ENCODE peak calls at places on chromosome 12, in five cellular contexts. One of them, this sample, is unnamed.

GRCh38 chr12:50057000-50057841 is at the start of gene ASIC1:
- DNase-seq in tibial nerve: peak
- DNase-seq in HS-5: no peak
- DNase-seq in activated T-helper 1 cell treated with Interleukin-2 at 50 U/mL for 16 hours: peak
- DNase-seq in iris pigment epithelial cell: peak
- DNase-seq in this sample: no peak

GRCh38 chr12:89840162-89840922 is 131.7 kb upstream of the ATP2B1 start:
- DNase-seq in activated T-helper 1 cell treated with Interleukin-2 at 50 U/mL for 16 hours: no peak
- DNase-seq in tibial nerve: no peak
- DNase-seq in HS-5: no peak
- DNase-seq in iris pigment epithelial cell: peak
- DNase-seq in this sample: no peak

GRCh38 chr12:112962561-112962960 is 15.8 kb upstream of the OAS2 start:
- DNase-seq in iris pigment epithelial cell: no peak
- DNase-seq in activated T-helper 1 cell treated with Interleukin-2 at 50 U/mL for 16 hours: no peak
- DNase-seq in tibial nerve: no peak
- DNase-seq in HS-5: no peak
- DNase-seq in this sample: peak

GRCh38 chr12:89707992-89708792 is 446 bp downstream of the ATP2B1 start:
- DNase-seq in HS-5: no peak
- DNase-seq in iris pigment epithelial cell: peak
- DNase-seq in tibial nerve: peak
- DNase-seq in activated T-helper 1 cell treated with Interleukin-2 at 50 U/mL for 16 hours: peak
- DNase-seq in this sample: no peak

GRCh38 chr12:33825442-33825841 is 196.9 kb upstream of the ALG10 start:
- DNase-seq in HS-5: peak
- DNase-seq in iris pigment epithelial cell: peak
- DNase-seq in tibial nerve: no peak
- DNase-seq in activated T-helper 1 cell treated with Interleukin-2 at 50 U/mL for 16 hours: no peak
- DNase-seq in this sample: no peak

GRCh38 chr12:132243596-132244289 is 85.6 kb downstream of the GALNT9 start:
- DNase-seq in HS-5: no peak
- DNase-seq in activated T-helper 1 cell treated with Interleukin-2 at 50 U/mL for 16 hours: no peak
- DNase-seq in tibial nerve: no peak
- DNase-seq in iris pigment epithelial cell: no peak
- DNase-seq in this sample: no peak

GRCh38 chr12:116317986-116318737 is 40.7 kb upstream of the MED13L start:
- DNase-seq in iris pigment epithelial cell: no peak
- DNase-seq in tibial nerve: no peak
- DNase-seq in activated T-helper 1 cell treated with Interleukin-2 at 50 U/mL for 16 hours: no peak
- DNase-seq in HS-5: no peak
- DNase-seq in this sample: no peak

GRCh38 chr12:113479578-113480335 is 8.1 kb upstream of the LHX5 start:
- DNase-seq in activated T-helper 1 cell treated with Interleukin-2 at 50 U/mL for 16 hours: no peak
- DNase-seq in HS-5: no peak
- DNase-seq in tibial nerve: no peak
- DNase-seq in iris pigment epithelial cell: no peak
- DNase-seq in this sample: no peak

GRCh38 chr12:80032967-80033366 is 66.4 kb upstream of the OTOGL start:
- DNase-seq in activated T-helper 1 cell treated with Interleukin-2 at 50 U/mL for 16 hours: no peak
- DNase-seq in tibial nerve: no peak
- DNase-seq in iris pigment epithelial cell: no peak
- DNase-seq in HS-5: no peak
- DNase-seq in this sample: no peak

GRCh38 chr12:51951843-51952722 is 584 bp downstream of the ACVR1B start:
- DNase-seq in tibial nerve: peak
- DNase-seq in activated T-helper 1 cell treated with Interleukin-2 at 50 U/mL for 16 hours: no peak
- DNase-seq in HS-5: no peak
- DNase-seq in iris pigment epithelial cell: no peak
- DNase-seq in this sample: no peak

GRCh38 chr12:120514002-120514401 is 15.0 kb downstream of the COQ5 start:
- DNase-seq in activated T-helper 1 cell treated with Interleukin-2 at 50 U/mL for 16 hours: no peak
- DNase-seq in tibial nerve: no peak
- DNase-seq in HS-5: no peak
- DNase-seq in iris pigment epithelial cell: no peak
- DNase-seq in this sample: no peak

GRCh38 chr12:110247340-110248095 is 33.5 kb upstream of the ATP2A2 start:
- DNase-seq in iris pigment epithelial cell: peak
- DNase-seq in tibial nerve: no peak
- DNase-seq in activated T-helper 1 cell treated with Interleukin-2 at 50 U/mL for 16 hours: no peak
- DNase-seq in HS-5: no peak
- DNase-seq in this sample: no peak

GRCh38 chr12:107320929-107321618 is 227.7 kb upstream of the CRY1 start:
- DNase-seq in HS-5: no peak
- DNase-seq in iris pigment epithelial cell: peak
- DNase-seq in activated T-helper 1 cell treated with Interleukin-2 at 50 U/mL for 16 hours: peak
- DNase-seq in tibial nerve: no peak
- DNase-seq in this sample: no peak

GRCh38 chr12:96073346-96074336 is 38.3 kb upstream of the LTA4H start:
- DNase-seq in tibial nerve: no peak
- DNase-seq in iris pigment epithelial cell: no peak
- DNase-seq in HS-5: no peak
- DNase-seq in activated T-helper 1 cell treated with Interleukin-2 at 50 U/mL for 16 hours: no peak
- DNase-seq in this sample: no peak

This sample was measured in esophagus muscularis mucosa.